ENCODE peak calls at places on chromosome 12, in seven cellular contexts. A is activated CD8-positive, alpha-beta memory T cell treated with anti-CD3 and anti-CD28 coated beads for 1 hour; X is breast epithelium; Z is effector memory CD4-positive, alpha-beta T cell; K is HTR-8/SVneo; V is NCI-H187; W is CD8-positive, alpha-beta T cell. E is an unnamed sample.

GRCh38 chr12:125922328-125922727 is 857.1 kb downstream of the AACS start:
- DNase-seq in K (no peak), Z (no peak), A (no peak), V (no peak), W (no peak), X (no peak), E (no peak)

GRCh38 chr12:7694556-7694955 is 1.0 kb downstream of the GDF3 start:
- DNase-seq in A (no peak), V (no peak), K (no peak), Z (no peak), X (no peak), W (no peak), E (no peak)

GRCh38 chr12:90974286-90974685 is 19.3 kb upstream of the CCER1 start:
- DNase-seq in V (no peak), A (no peak), Z (no peak), K (peak), W (no peak), X (no peak), E (no peak)

GRCh38 chr12:8951744-8952143 is 2.3 kb upstream of the M6PR start:
- DNase-seq in Z (peak), X (no peak), A (no peak), V (no peak), W (no peak), K (no peak), E (no peak)

GRCh38 chr12:47709277-47710048 is 3.6 kb upstream of the RPAP3 start:
- DNase-seq in K (no peak), Z (no peak), A (no peak), X (no peak), W (no peak), V (no peak), E (no peak)

GRCh38 chr12:48924617-48925217 is 575 bp downstream of the FKBP11 start:
- DNase-seq in V (peak), Z (peak), K (peak), X (no peak), W (peak), A (peak), E (peak)

GRCh38 chr12:47881826-47882427 is 22.9 kb downstream of the VDR start:
- DNase-seq in K (peak), Z (no peak), X (no peak), V (no peak), A (no peak), W (no peak), E (no peak)

GRCh38 chr12:93514853-93515252 is 47.5 kb downstream of the MRPL42 start:
- DNase-seq in W (no peak), K (peak), Z (no peak), A (no peak), X (no peak), V (no peak), E (no peak)

GRCh38 chr12:127282786-127283565 is 984.0 kb upstream of the TMEM132C start:
- DNase-seq in W (no peak), V (no peak), A (no peak), Z (no peak), K (no peak), X (no peak), E (no peak)

GRCh38 chr12:46942579-46942978 is 116.8 kb upstream of the SLC38A4 start:
- DNase-seq in Z (no peak), V (no peak), K (peak), W (no peak), X (no peak), A (no peak), E (no peak)

GRCh38 chr12:124392991-124393790 is 98.3 kb downstream of the RFLNA start:
- DNase-seq in X (peak), Z (no peak), V (no peak), W (no peak), A (no peak), K (no peak), E (peak)

GRCh38 chr12:54000105-54000773 is at the start of gene HOXC9:
- DNase-seq in X (no peak), Z (no peak), A (no peak), K (no peak), V (no peak), W (no peak), E (no peak)

GRCh38 chr12:115859231-115859630 is 418.3 kb downstream of the MED13L start:
- DNase-seq in A (no peak), Z (no peak), V (no peak), W (no peak), K (no peak), X (no peak), E (no peak)

GRCh38 chr12:82359115-82359478 is 768 bp downstream of the METTL25 start:
- DNase-seq in K (no peak), X (no peak), Z (no peak), W (no peak), V (no peak), A (no peak), E (no peak)

GRCh38 chr12:12439636-12440035 is 82.8 kb downstream of the BORCS5 start:
- DNase-seq in W (no peak), A (no peak), V (no peak), X (no peak), Z (peak), K (peak), E (no peak)

GRCh38 chr12:42296503-42297109 is 29.3 kb downstream of the ZCRB1 start:
- DNase-seq in X (no peak), V (no peak), A (no peak), Z (no peak), K (no peak), W (no peak), E (no peak)

GRCh38 chr12:59486827-59487226 is 109.0 kb upstream of the SLC16A7 start:
- DNase-seq in A (no peak), X (no peak), W (no peak), K (no peak), V (no peak), Z (no peak), E (no peak)

GRCh38 chr12:4720637-4720995 is 416 bp downstream of the GALNT8 start:
- DNase-seq in W (no peak), Z (no peak), X (no peak), V (no peak), K (no peak), A (no peak), E (no peak)

GRCh38 chr12:94595152-94595551 is 55.2 kb downstream of the TMCC3 start:
- DNase-seq in A (no peak), X (no peak), V (no peak), K (no peak), Z (no peak), W (no peak), E (no peak)

GRCh38 chr12:32134144-32134888 is 27.7 kb downstream of the BICD1 start:
- DNase-seq in A (no peak), V (no peak), X (no peak), Z (no peak), W (peak), K (no peak), E (no peak)

GRCh38 chr12:2064078-2064507 is 11.3 kb downstream of the CACNA1C start:
- DNase-seq in Z (no peak), X (no peak), W (no peak), V (no peak), K (peak), A (no peak), E (no peak)

GRCh38 chr12:57740656-57741412 is 2.3 kb upstream of the AGAP2 start:
- DNase-seq in K (no peak), V (no peak), W (peak), Z (peak), A (no peak), X (no peak), E (no peak)

GRCh38 chr12:23084236-23084995 is 459.4 kb downstream of the ETNK1 start:
- DNase-seq in A (no peak), W (no peak), X (no peak), V (no peak), Z (no peak), K (no peak), E (no peak)